ENCODE peak calls at places on chromosomes 3 and 15, in ten cellular contexts. One of them, this sample, is unnamed.

GRCh38 chr15:100901702-100902435 is 17.3 kb upstream of the LRRK1 start:
- DNase-seq in D341Med: no peak
- DNase-seq in activated T-cell treated with anti-CD3 and anti-CD28 coated beads, Interleukin-2, amount 50 U/mL, for 72 hours: no peak
- DNase-seq in NCI-H187: no peak
- DNase-seq in naive thymus-derived CD4-positive, alpha-beta T cell: no peak
- DNase-seq in amniotic epithelial cell: no peak
- DNase-seq in HTR-8/SVneo: no peak
- DNase-seq in activated T-helper 1 cell treated with anti-CD3 and anti-CD28 coated beads, Interleukin-12 subunit alpha, Interleukin-12 subunit beta, Interleukin-2, Interleukin-4 antibody, amounts not matched to agents 30 ng/mL and 10 ng/mL and 1 ng/mL, durations not matched to agents 14 hours and 24 hours and 36 hours: no peak
- DNase-seq in iPS DF 6.9: no peak
- DNase-seq in LHCN-M2: no peak
- DNase-seq in this sample: no peak

GRCh38 chr15:39248204-39248603 is 332.7 kb upstream of the THBS1 start:
- DNase-seq in HTR-8/SVneo: no peak
- DNase-seq in amniotic epithelial cell: no peak
- DNase-seq in activated T-cell treated with anti-CD3 and anti-CD28 coated beads, Interleukin-2, amount 50 U/mL, for 72 hours: no peak
- DNase-seq in activated T-helper 1 cell treated with anti-CD3 and anti-CD28 coated beads, Interleukin-12 subunit alpha, Interleukin-12 subunit beta, Interleukin-2, Interleukin-4 antibody, amounts not matched to agents 30 ng/mL and 10 ng/mL and 1 ng/mL, durations not matched to agents 14 hours and 24 hours and 36 hours: no peak
- DNase-seq in LHCN-M2: peak
- DNase-seq in naive thymus-derived CD4-positive, alpha-beta T cell: no peak
- DNase-seq in D341Med: no peak
- DNase-seq in iPS DF 6.9: no peak
- DNase-seq in NCI-H187: no peak
- DNase-seq in this sample: no peak

GRCh38 chr3:39279745-39280517 is at the start of gene CX3CR1:
- DNase-seq in activated T-helper 1 cell treated with anti-CD3 and anti-CD28 coated beads, Interleukin-12 subunit alpha, Interleukin-12 subunit beta, Interleukin-2, Interleukin-4 antibody, amounts not matched to agents 30 ng/mL and 10 ng/mL and 1 ng/mL, durations not matched to agents 14 hours and 24 hours and 36 hours: no peak
- DNase-seq in HTR-8/SVneo: no peak
- DNase-seq in LHCN-M2: no peak
- DNase-seq in D341Med: no peak
- DNase-seq in iPS DF 6.9: no peak
- DNase-seq in activated T-cell treated with anti-CD3 and anti-CD28 coated beads, Interleukin-2, amount 50 U/mL, for 72 hours: no peak
- DNase-seq in amniotic epithelial cell: no peak
- DNase-seq in NCI-H187: no peak
- DNase-seq in naive thymus-derived CD4-positive, alpha-beta T cell: no peak
- DNase-seq in this sample: no peak

GRCh38 chr3:37217098-37217849 is 42.9 kb upstream of the LRRFIP2 start:
- DNase-seq in NCI-H187: no peak
- DNase-seq in amniotic epithelial cell: no peak
- DNase-seq in activated T-cell treated with anti-CD3 and anti-CD28 coated beads, Interleukin-2, amount 50 U/mL, for 72 hours: no peak
- DNase-seq in naive thymus-derived CD4-positive, alpha-beta T cell: peak
- DNase-seq in iPS DF 6.9: no peak
- DNase-seq in D341Med: no peak
- DNase-seq in activated T-helper 1 cell treated with anti-CD3 and anti-CD28 coated beads, Interleukin-12 subunit alpha, Interleukin-12 subunit beta, Interleukin-2, Interleukin-4 antibody, amounts not matched to agents 30 ng/mL and 10 ng/mL and 1 ng/mL, durations not matched to agents 14 hours and 24 hours and 36 hours: no peak
- DNase-seq in LHCN-M2: no peak
- DNase-seq in HTR-8/SVneo: no peak
- DNase-seq in this sample: no peak

GRCh38 chr15:81091889-81092558 is 42.0 kb upstream of the CFAP161 start:
- DNase-seq in activated T-cell treated with anti-CD3 and anti-CD28 coated beads, Interleukin-2, amount 50 U/mL, for 72 hours: no peak
- DNase-seq in D341Med: no peak
- DNase-seq in NCI-H187: no peak
- DNase-seq in activated T-helper 1 cell treated with anti-CD3 and anti-CD28 coated beads, Interleukin-12 subunit alpha, Interleukin-12 subunit beta, Interleukin-2, Interleukin-4 antibody, amounts not matched to agents 30 ng/mL and 10 ng/mL and 1 ng/mL, durations not matched to agents 14 hours and 24 hours and 36 hours: no peak
- DNase-seq in naive thymus-derived CD4-positive, alpha-beta T cell: no peak
- DNase-seq in iPS DF 6.9: no peak
- DNase-seq in LHCN-M2: peak
- DNase-seq in HTR-8/SVneo: peak
- DNase-seq in amniotic epithelial cell: peak
- DNase-seq in this sample: no peak

GRCh38 chr3:44048196-44048924 is 193.3 kb upstream of the TOPAZ1 start:
- DNase-seq in D341Med: no peak
- DNase-seq in iPS DF 6.9: no peak
- DNase-seq in HTR-8/SVneo: no peak
- DNase-seq in activated T-helper 1 cell treated with anti-CD3 and anti-CD28 coated beads, Interleukin-12 subunit alpha, Interleukin-12 subunit beta, Interleukin-2, Interleukin-4 antibody, amounts not matched to agents 30 ng/mL and 10 ng/mL and 1 ng/mL, durations not matched to agents 14 hours and 24 hours and 36 hours: no peak
- DNase-seq in NCI-H187: no peak
- DNase-seq in amniotic epithelial cell: no peak
- DNase-seq in activated T-cell treated with anti-CD3 and anti-CD28 coated beads, Interleukin-2, amount 50 U/mL, for 72 hours: no peak
- DNase-seq in naive thymus-derived CD4-positive, alpha-beta T cell: no peak
- DNase-seq in LHCN-M2: no peak
- DNase-seq in this sample: no peak

GRCh38 chr15:62164500-62165028 is 521 bp downstream of the C2CD4B start:
- DNase-seq in D341Med: peak
- DNase-seq in amniotic epithelial cell: no peak
- DNase-seq in LHCN-M2: no peak
- DNase-seq in activated T-cell treated with anti-CD3 and anti-CD28 coated beads, Interleukin-2, amount 50 U/mL, for 72 hours: peak
- DNase-seq in iPS DF 6.9: no peak
- DNase-seq in activated T-helper 1 cell treated with anti-CD3 and anti-CD28 coated beads, Interleukin-12 subunit alpha, Interleukin-12 subunit beta, Interleukin-2, Interleukin-4 antibody, amounts not matched to agents 30 ng/mL and 10 ng/mL and 1 ng/mL, durations not matched to agents 14 hours and 24 hours and 36 hours: no peak
- DNase-seq in naive thymus-derived CD4-positive, alpha-beta T cell: no peak
- DNase-seq in HTR-8/SVneo: no peak
- DNase-seq in NCI-H187: no peak
- DNase-seq in this sample: no peak

GRCh38 chr15:46442196-46442595 is 807.4 kb downstream of the SQOR start:
- DNase-seq in D341Med: no peak
- DNase-seq in amniotic epithelial cell: peak
- DNase-seq in iPS DF 6.9: no peak
- DNase-seq in activated T-helper 1 cell treated with anti-CD3 and anti-CD28 coated beads, Interleukin-12 subunit alpha, Interleukin-12 subunit beta, Interleukin-2, Interleukin-4 antibody, amounts not matched to agents 30 ng/mL and 10 ng/mL and 1 ng/mL, durations not matched to agents 14 hours and 24 hours and 36 hours: no peak
- DNase-seq in HTR-8/SVneo: peak
- DNase-seq in NCI-H187: no peak
- DNase-seq in activated T-cell treated with anti-CD3 and anti-CD28 coated beads, Interleukin-2, amount 50 U/mL, for 72 hours: no peak
- DNase-seq in naive thymus-derived CD4-positive, alpha-beta T cell: no peak
- DNase-seq in LHCN-M2: no peak
- DNase-seq in this sample: no peak

GRCh38 chr15:76342382-76343201 is 6.0 kb downstream of the ISL2 start:
- DNase-seq in HTR-8/SVneo: no peak
- DNase-seq in activated T-helper 1 cell treated with anti-CD3 and anti-CD28 coated beads, Interleukin-12 subunit alpha, Interleukin-12 subunit beta, Interleukin-2, Interleukin-4 antibody, amounts not matched to agents 30 ng/mL and 10 ng/mL and 1 ng/mL, durations not matched to agents 14 hours and 24 hours and 36 hours: no peak
- DNase-seq in iPS DF 6.9: no peak
- DNase-seq in amniotic epithelial cell: no peak
- DNase-seq in activated T-cell treated with anti-CD3 and anti-CD28 coated beads, Interleukin-2, amount 50 U/mL, for 72 hours: peak
- DNase-seq in D341Med: no peak
- DNase-seq in LHCN-M2: no peak
- DNase-seq in naive thymus-derived CD4-positive, alpha-beta T cell: no peak
- DNase-seq in NCI-H187: no peak
- DNase-seq in this sample: no peak

GRCh38 chr3:146843476-146843875 is 238.3 kb upstream of the PLSCR5 start:
- DNase-seq in D341Med: no peak
- DNase-seq in activated T-helper 1 cell treated with anti-CD3 and anti-CD28 coated beads, Interleukin-12 subunit alpha, Interleukin-12 subunit beta, Interleukin-2, Interleukin-4 antibody, amounts not matched to agents 30 ng/mL and 10 ng/mL and 1 ng/mL, durations not matched to agents 14 hours and 24 hours and 36 hours: no peak
- DNase-seq in HTR-8/SVneo: no peak
- DNase-seq in activated T-cell treated with anti-CD3 and anti-CD28 coated beads, Interleukin-2, amount 50 U/mL, for 72 hours: no peak
- DNase-seq in NCI-H187: no peak
- DNase-seq in naive thymus-derived CD4-positive, alpha-beta T cell: no peak
- DNase-seq in LHCN-M2: no peak
- DNase-seq in iPS DF 6.9: no peak
- DNase-seq in amniotic epithelial cell: no peak
- DNase-seq in this sample: no peak

GRCh38 chr3:56844536-56844935 is 42.8 kb upstream of the ARHGEF3 start:
- DNase-seq in iPS DF 6.9: no peak
- DNase-seq in D341Med: peak
- DNase-seq in activated T-cell treated with anti-CD3 and anti-CD28 coated beads, Interleukin-2, amount 50 U/mL, for 72 hours: no peak
- DNase-seq in amniotic epithelial cell: no peak
- DNase-seq in LHCN-M2: no peak
- DNase-seq in HTR-8/SVneo: no peak
- DNase-seq in naive thymus-derived CD4-positive, alpha-beta T cell: no peak
- DNase-seq in activated T-helper 1 cell treated with anti-CD3 and anti-CD28 coated beads, Interleukin-12 subunit alpha, Interleukin-12 subunit beta, Interleukin-2, Interleukin-4 antibody, amounts not matched to agents 30 ng/mL and 10 ng/mL and 1 ng/mL, durations not matched to agents 14 hours and 24 hours and 36 hours: no peak
- DNase-seq in NCI-H187: no peak
- DNase-seq in this sample: no peak

GRCh38 chr3:128094295-128095151 is 29.1 kb downstream of the RUVBL1 start:
- DNase-seq in naive thymus-derived CD4-positive, alpha-beta T cell: no peak
- DNase-seq in HTR-8/SVneo: no peak
- DNase-seq in activated T-helper 1 cell treated with anti-CD3 and anti-CD28 coated beads, Interleukin-12 subunit alpha, Interleukin-12 subunit beta, Interleukin-2, Interleukin-4 antibody, amounts not matched to agents 30 ng/mL and 10 ng/mL and 1 ng/mL, durations not matched to agents 14 hours and 24 hours and 36 hours: no peak
- DNase-seq in amniotic epithelial cell: no peak
- DNase-seq in LHCN-M2: no peak
- DNase-seq in D341Med: no peak
- DNase-seq in activated T-cell treated with anti-CD3 and anti-CD28 coated beads, Interleukin-2, amount 50 U/mL, for 72 hours: no peak
- DNase-seq in iPS DF 6.9: no peak
- DNase-seq in NCI-H187: no peak
- DNase-seq in this sample: peak